ENCODE peak calls at places on chromosomes 12 and 14, in five cellular contexts. O is HepG2, T is K562, H is SK-N-SH, U is GM12878. I is an unnamed sample.
A peak's percentile ranks its signal among the peaks of the same experiment; 100 is the strongest.

GRCh38 chr14:36662543-36663403 is 1.1 kb downstream of the PAX9 start:
- DNase-seq in O (no peak), T (peak; percentile 27), H (no peak), U (no peak), I (no peak)

GRCh38 chr12:74021937-74022336 is 515.7 kb upstream of the ATXN7L3B start:
- DNase-seq in O (peak; percentile 50), T (peak; percentile 74), H (peak; percentile 36), U (no peak), I (peak; percentile 68)

GRCh38 chr14:73741386-73741875 is 27.2 kb upstream of the PNMA1 start:
- DNase-seq in O (peak; percentile 61), T (peak; percentile 92), H (peak; percentile 58), U (no peak), I (no peak)

GRCh38 chr12:127928178-127928577 is 338.8 kb upstream of the TMEM132C start:
- DNase-seq in O (no peak), T (no peak), H (no peak), U (no peak), I (no peak)

GRCh38 chr12:50785406-50785805 is 21.5 kb downstream of the ATF1 start:
- DNase-seq in O (no peak), T (no peak), H (no peak), U (no peak), I (no peak)

GRCh38 chr14:35506927-35507326 is 27.0 kb upstream of the INSM2 start:
- DNase-seq in O (no peak), T (no peak), H (no peak), U (no peak), I (no peak)

GRCh38 chr14:57937681-57938080 is 71.8 kb upstream of the SLC35F4 start:
- DNase-seq in O (no peak), T (no peak), H (no peak), U (no peak), I (no peak)

GRCh38 chr12:130186631-130187269 is 24.5 kb downstream of the FZD10 start:
- DNase-seq in O (no peak), T (no peak), H (no peak), U (no peak), I (no peak)

GRCh38 chr14:49105512-49105911 is 480.7 kb downstream of the RPS29 start:
- DNase-seq in O (no peak), T (no peak), H (peak; percentile 34), U (no peak), I (no peak)

GRCh38 chr12:93572712-93573551 is 457 bp downstream of the SOCS2 start:
- DNase-seq in O (no peak), T (peak; percentile 59), H (peak; percentile 32), U (no peak), I (no peak)

GRCh38 chr14:42013560-42013959 is 406.9 kb downstream of the LRFN5 start:
- DNase-seq in O (no peak), T (no peak), H (no peak), U (no peak), I (no peak)

GRCh38 chr12:107622005-107622404 is 63.6 kb upstream of the PWP1 start:
- DNase-seq in O (peak; percentile 9), T (peak; percentile 65), H (peak; percentile 60), U (no peak), I (peak; percentile 42)

DNA sequence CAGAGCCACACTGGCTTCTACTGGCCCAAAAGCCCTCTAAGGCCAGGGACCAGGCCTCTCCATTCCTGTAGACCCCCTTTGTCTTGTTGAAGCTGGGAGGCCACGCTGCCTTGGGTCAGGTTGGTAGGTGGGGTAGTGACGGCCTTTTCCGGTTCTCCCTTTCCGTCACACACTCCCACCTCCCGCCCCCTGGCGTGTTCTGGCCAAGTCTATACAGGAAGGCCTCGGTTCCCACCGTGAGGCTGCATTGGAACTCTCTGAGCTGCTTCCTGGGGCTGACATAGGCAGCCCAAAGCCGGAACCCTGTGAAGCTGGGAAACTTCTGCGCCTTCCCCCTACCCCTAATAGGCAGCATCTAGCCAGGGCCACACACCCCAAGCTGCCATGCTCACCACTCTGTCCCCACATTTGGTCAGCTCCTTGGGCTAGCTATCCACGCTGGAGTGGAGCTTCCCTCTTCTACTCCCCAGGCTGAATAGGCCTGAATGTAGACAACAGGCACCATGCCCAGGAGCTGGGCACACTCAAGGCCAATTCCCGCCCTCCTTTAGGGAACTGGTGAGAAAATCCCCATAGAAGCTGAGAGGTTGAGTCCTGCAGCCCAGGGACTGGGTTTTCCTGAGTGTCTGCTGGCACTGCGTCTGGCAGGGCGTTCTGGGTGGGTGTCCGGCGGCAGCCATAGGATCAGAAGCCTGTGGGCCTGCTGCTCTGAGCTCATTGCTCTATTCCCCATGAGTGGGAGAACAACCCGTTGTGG is 35.7 kb downstream of the RIN3 start:
- DNase-seq in O (no peak), T (no peak), H (no peak), U (no peak), I (no peak)
- H3K4me1 ChIP-seq in O (peaks cover 20% of the 10 kb centered on the region), T (no peaks in the 10 kb centered on the region), H (peaks cover 8% of the 10 kb centered on the region), U (peaks cover 29% of the 10 kb centered on the region), I (no peaks in the 10 kb centered on the region)

GRCh38 chr12:114406326-114407033 is 536 bp upstream of the TBX5 start:
- DNase-seq in O (no peak), T (no peak), H (no peak), U (no peak), I (no peak)

GRCh38 chr12:114408415-114408814 is 2.5 kb upstream of the TBX5 start:
- DNase-seq in O (no peak), T (no peak), H (no peak), U (no peak), I (no peak)

GRCh38 chr12:114407566-114408411 is 1.8 kb upstream of the TBX5 start:
- DNase-seq in O (no peak), T (no peak), H (no peak), U (no peak), I (no peak)

GRCh38 chr12:114405449-114406271 is at the start of gene TBX5:
- DNase-seq in O (no peak), T (no peak), H (no peak), U (no peak), I (no peak)

GRCh38 chr12:114407034-114407420 is 1.1 kb upstream of the TBX5 start:
- DNase-seq in O (no peak), T (no peak), H (no peak), U (no peak), I (no peak)
- H3K4me3 ChIP-seq in O (no peak overlapping the region), T (no peak overlapping the region), H (no peak overlapping the region), U (no peak overlapping the region), I (no peak overlapping the region)

GRCh38 chr12:12266389-12266872 is 413 bp downstream of the LRP6 start:
- DNase-seq in O (no peak), T (no peak), H (peak; percentile 72), U (no peak), I (no peak)

GRCh38 chr12:12266873-12267634 is at the start of gene LRP6:
- DNase-seq in O (peak; percentile 80), T (peak; percentile 91), H (peak; percentile 96), U (peak; percentile 40), I (peak; percentile 88)

GRCh38 chr12:12265035-12265434 is 1.8 kb downstream of the LRP6 start:
- DNase-seq in O (no peak), T (no peak), H (no peak), U (no peak), I (no peak)

GRCh38 chr12:12265571-12266388 is 1.1 kb downstream of the LRP6 start:
- DNase-seq in O (no peak), T (peak; percentile 44), H (peak; percentile 29), U (no peak), I (no peak)

DNA sequence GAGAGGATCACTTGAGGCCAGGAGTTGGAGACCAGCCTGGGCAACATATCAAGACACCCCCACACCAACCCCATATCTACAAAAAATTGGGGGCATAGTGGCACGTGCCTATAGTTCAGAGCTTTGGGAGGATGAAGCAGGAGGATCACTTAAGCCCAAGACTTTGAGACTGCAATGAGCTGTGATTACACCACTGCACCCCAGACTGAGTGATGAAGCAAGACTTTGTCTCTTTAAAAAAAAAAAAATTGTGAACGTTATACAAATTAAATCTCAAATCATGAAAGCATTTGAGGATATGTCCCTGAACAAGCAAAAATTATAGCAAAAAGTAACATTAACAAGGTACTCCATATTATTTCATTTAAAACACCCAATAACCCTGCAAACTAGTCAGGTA is 2.9 kb downstream of the LRP6 start:
- DNase-seq in O (no peak), T (no peak), H (no peak), U (no peak), I (no peak)
- TF ChIP-seq ZBTB33 in O (no peak), T (no peak), H (no peak), U (no peak), I (no peak)

DNA sequence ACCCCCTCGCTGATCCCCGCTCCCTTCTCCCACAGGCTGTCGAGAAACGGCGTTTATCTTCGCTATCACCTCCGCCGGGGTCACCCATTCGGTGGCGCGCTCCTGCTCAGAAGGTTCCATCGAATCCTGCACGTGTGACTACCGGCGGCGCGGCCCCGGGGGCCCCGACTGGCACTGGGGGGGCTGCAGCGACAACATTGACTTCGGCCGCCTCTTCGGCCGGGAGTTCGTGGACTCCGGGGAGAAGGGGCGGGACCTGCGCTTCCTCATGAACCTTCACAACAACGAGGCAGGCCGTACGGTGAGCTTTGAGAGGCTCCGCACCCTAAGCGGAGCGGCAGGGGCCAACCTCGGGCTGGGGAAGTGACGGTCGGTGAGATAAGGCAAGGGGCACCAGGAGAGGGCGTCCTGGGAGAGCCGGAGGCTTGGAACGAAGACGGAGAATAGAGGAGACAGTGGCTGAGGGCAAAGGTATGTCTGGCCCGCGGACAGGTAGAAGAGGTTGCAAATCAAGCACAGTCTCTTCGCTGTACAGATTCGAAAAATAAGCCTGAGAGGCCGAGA is 2.3 kb downstream of the WNT1 start:
- DNase-seq in O (no peak), T (no peak), H (peak; percentile 62), U (no peak), I (no peak)
- H3K4me1 ChIP-seq in O (peaks cover 44% of the 10 kb centered on the region), T (peaks cover 42% of the 10 kb centered on the region), H (no peaks in the 10 kb centered on the region), U (peaks cover 34% of the 10 kb centered on the region), I (peaks cover 12% of the 10 kb centered on the region)

GRCh38 chr12:67832155-67832554 is 157.1 kb upstream of the IFNG-AS1 start:
- DNase-seq in O (no peak), T (no peak), H (no peak), U (no peak), I (no peak)

GRCh38 chr12:67829873-67830272 is 159.4 kb upstream of the IFNG-AS1 start:
- DNase-seq in O (no peak), T (no peak), H (no peak), U (no peak), I (no peak)

GRCh38 chr12:67826946-67827719 is 162.1 kb upstream of the IFNG-AS1 start:
- DNase-seq in O (no peak), T (no peak), H (no peak), U (no peak), I (no peak)

GRCh38 chr12:67826148-67826547 is 163.1 kb upstream of the IFNG-AS1 start:
- DNase-seq in O (no peak), T (no peak), H (no peak), U (no peak), I (no peak)

GRCh38 chr12:67827820-67828383 is 161.3 kb upstream of the IFNG-AS1 start:
- DNase-seq in O (no peak), T (no peak), H (peak; percentile 14), U (no peak), I (peak; percentile 62)
- H3K4me3 ChIP-seq in O (no peak overlapping the region), T (no peak overlapping the region), H (peak overlapping the region; percentile 57), U (no peak overlapping the region), I (peak overlapping the region; percentile 46)

GRCh38 chr12:115709410-115710065 is 568.0 kb downstream of the MED13L start:
- DNase-seq in O (no peak), T (no peak), H (no peak), U (no peak), I (no peak)
- TF ChIP-seq ZBTB33 in O (no peak), T (no peak), H (no peak), U (no peak), I (no peak)

I was measured in HCT116.